ENCODE peak calls at places on chromosomes 4 and X, in six cellular contexts. H is HCT116, I is SK-N-SH, X is H1, N is K562, Y is endothelial cell of umbilical vein. J is an unnamed sample.

GRCh38 chr4:145956288-145956890 is 17.8 kb upstream of the ZNF827 start:
- DNase-seq in I (peak; percentile 43), H (no peak), X (no peak), N (peak; percentile 51), Y (peak; percentile 43), J (no peak)

GRCh38 chr4:71360844-71361243 is 22.0 kb downstream of the SLC4A4 start:
- DNase-seq in X (no peak), Y (no peak), H (no peak), N (no peak), I (no peak), J (no peak)

GRCh38 chr4:48906283-48907173 is at the start of gene OCIAD2:
- DNase-seq in H (peak; percentile 55), X (peak; percentile 59), I (peak; percentile 89), N (no peak), Y (peak; percentile 70), J (no peak)

GRCh38 chr4:70225824-70226223 is at the start of gene FDCSP:
- DNase-seq in Y (no peak), X (no peak), H (no peak), I (no peak), N (no peak), J (no peak)

GRCh38 chr4:79652232-79652631 is 244.2 kb upstream of the GK2 start:
- DNase-seq in N (no peak), X (no peak), H (no peak), Y (peak; percentile 89), I (no peak), J (no peak)

GRCh38 chr4:129641179-129641578 is 545.2 kb downstream of the C4orf33 start:
- DNase-seq in X (peak; percentile 23), Y (peak; percentile 80), H (peak; percentile 42), N (peak; percentile 30), I (peak; percentile 13), J (peak; percentile 12)

GRCh38 chr4:1169691-1170096 is 2.7 kb downstream of the SPON2 start:
- DNase-seq in Y (no peak), X (no peak), I (no peak), N (no peak), H (no peak), J (no peak)

GRCh38 chr4:3702551-3703221 is 63.5 kb upstream of the ADRA2C start:
- DNase-seq in N (no peak), Y (no peak), I (no peak), X (no peak), H (no peak), J (no peak)

GRCh38 chrX:23822397-23822796 is 39.4 kb downstream of the SAT1 start:
- DNase-seq in I (no peak), N (no peak), Y (no peak), X (no peak), H (no peak), J (no peak)

GRCh38 chr4:56466910-56467283 is 520 bp upstream of the SRP72 start:
- DNase-seq in I (peak; percentile 22), H (no peak), Y (no peak), N (peak; percentile 17), X (no peak), J (no peak)

GRCh38 chrX:16188687-16189086 is 21.4 kb downstream of the MAGEB17 start:
- DNase-seq in H (no peak), I (no peak), Y (peak; percentile 60), X (no peak), N (no peak), J (no peak)

GRCh38 chrX:7996414-7996813 is 69.2 kb upstream of the PNPLA4 start:
- DNase-seq in I (peak; percentile 30), N (peak; percentile 43), X (no peak), Y (peak; percentile 18), H (no peak), J (no peak)

GRCh38 chr4:19844436-19844835 is 407.3 kb upstream of the SLIT2 start:
- DNase-seq in N (no peak), I (no peak), H (no peak), Y (peak; percentile 46), X (no peak), J (no peak)

GRCh38 chr4:83890231-83890630 is 354.3 kb downstream of the GPAT3 start:
- DNase-seq in Y (no peak), X (no peak), N (no peak), I (no peak), H (no peak), J (no peak)

GRCh38 chr4:1226598-1226997 is 22.3 kb downstream of the CTBP1 start:
- DNase-seq in Y (no peak), X (no peak), N (no peak), H (no peak), I (no peak), J (no peak)

GRCh38 chr4:172997851-172998250 is 170.8 kb upstream of the GALNT7 start:
- DNase-seq in I (no peak), N (no peak), Y (no peak), H (no peak), X (no peak), J (no peak)

GRCh38 chr4:108783666-108784463 is 21.0 kb upstream of the ETNPPL start:
- DNase-seq in Y (peak; percentile 18), I (no peak), H (peak; percentile 12), X (no peak), N (peak; percentile 9), J (peak; percentile 12)

DNA sequence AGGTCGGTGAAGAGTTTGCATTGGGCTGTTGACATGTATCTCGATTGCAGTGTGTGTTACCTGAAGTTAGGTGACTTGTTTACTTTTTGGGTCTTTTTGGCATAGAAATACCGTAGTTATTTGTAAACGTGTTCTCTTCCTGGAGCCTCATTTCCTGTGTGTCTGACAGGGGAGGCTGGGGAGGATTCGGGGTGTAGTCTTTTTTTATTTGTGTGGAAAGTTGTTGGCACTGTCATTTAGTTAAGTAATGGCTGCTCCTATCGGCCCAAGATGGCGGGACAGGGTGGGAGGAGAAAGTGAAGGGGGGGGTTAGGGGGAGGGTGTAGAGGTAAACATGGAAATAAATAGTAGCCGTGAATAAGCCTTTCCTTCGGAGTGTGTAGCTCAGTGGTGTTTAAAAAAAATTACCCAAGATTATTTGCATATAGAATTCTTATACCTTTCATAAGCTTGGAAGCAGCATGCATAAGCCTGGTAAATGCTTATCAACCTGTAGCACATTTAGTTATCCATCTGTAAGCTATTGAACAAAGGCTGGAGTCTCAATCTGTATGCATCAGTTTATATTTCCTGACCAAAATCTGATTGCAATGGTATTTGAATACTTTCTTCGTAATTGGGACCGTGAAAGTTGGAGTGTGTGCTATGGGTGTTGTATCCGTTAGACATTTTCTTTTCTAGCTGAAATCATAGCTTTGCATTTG is 1.6 kb downstream of the KDM6A start:
- DNase-seq in X (no peak), Y (peak; percentile 57), H (no peak), I (peak; percentile 77), N (peak; percentile 75), J (no peak)
- H3K27ac ChIP-seq in X (peak overlapping the region; percentile 77), Y (peak overlapping the region; percentile 80), H (peak overlapping the region; percentile 84), I (peak overlapping the region; percentile 90), N (peak overlapping the region; percentile 93), J (peak overlapping the region; percentile 97)

DNA sequence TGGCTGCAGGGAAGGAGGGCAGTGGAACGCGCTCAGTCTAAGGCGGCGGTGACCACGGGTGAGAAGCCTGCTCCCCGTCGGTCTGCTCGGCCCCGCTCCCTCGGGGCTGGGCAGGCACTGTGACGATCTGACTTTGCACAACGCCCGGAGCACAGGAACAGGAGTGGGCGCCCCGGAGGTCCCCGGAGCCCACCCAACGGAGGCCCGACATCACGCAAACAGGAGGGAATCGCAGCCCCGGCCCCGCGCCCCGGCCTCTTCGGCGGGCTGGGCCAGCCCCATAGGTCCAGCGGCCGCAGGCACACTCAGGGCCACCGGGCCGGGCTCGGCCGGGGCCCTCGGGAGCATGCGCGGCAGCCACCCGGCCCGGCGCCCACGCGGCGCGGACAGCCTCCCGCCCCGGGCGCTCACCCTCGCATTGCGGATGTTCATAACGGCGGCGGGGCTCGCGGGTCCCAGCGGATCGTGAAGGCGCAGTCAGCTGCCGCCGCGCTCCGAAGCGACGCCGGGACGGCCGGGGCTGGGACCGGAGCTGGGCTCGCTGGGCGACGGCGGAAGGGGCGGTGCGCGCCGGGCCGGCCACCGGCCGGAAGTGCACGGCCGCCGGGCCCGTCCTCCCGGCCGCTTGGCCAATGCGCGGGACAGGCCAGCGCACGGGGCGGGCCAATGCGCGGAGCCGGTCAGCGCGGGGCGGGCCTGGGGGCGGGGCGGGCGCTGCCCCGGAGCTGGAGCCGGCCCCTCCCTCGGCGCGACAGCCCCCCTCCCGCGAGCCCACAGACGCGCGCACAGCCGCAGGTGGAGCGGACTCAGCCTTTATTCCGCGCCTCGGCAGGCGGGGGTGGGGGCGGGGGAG is at the start of gene NAA10:
- DNase-seq in I (peak; percentile 98), N (peak; percentile 87), X (no peak), H (no peak), Y (peak; percentile 62), J (no peak)
- TF ChIP-seq POLR2AphosphoS5 in I (peak; percentile 19), N (peak; percentile 29), X (no peak), H (peak; percentile 47), Y (peak; percentile 80), J (peak; percentile 22)

GRCh38 chr4:88382621-88383020 is 4.0 kb downstream of the HERC6 start:
- DNase-seq in N (no peak), I (no peak), X (no peak), Y (no peak), H (no peak), J (no peak)

DNA sequence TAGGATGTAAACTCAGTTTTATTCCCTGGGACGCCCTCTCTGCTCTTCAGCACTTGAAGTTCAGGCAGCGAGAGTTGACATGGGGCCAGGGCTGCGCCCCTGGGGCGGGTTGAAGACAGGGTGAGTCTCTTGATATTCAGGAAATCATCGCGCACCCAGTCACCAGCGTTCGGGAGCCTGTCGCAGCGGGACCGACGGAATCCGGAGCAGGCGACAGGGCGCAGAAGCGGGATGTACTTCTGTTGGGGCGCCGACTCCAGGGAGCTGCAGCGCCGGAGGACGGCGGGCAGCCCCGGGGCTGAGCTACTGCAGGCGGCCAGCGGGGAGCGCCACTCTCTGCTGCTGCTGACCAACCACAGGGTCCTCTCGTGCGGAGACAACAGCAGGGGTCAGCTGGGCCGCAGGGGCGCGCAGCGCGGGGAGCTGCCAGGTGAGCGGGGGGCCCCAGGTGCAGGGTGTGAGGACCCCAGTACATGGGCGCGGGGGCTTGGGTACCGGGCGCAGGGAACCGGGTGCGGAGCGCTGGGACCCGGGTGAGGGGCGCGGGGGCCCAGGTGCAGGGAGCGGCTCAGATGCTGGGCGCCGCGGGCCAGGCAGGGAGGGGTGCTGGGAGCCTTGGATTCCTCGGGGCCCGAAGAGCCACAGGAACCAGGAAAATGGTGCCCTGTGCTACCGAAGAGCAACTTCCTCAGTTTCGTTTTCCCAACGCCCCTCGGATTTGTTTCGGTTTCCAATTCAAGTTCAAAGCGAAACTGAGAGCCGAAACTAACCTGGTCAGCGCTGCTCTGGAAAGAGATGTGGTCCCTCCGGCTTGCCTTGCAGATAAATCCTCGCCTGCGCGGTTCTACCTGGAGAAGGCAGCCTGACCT is at the start of gene HERC6:
- DNase-seq in Y (peak; percentile 81), N (peak; percentile 55), H (peak; percentile 70), X (peak; percentile 51), I (peak; percentile 90), J (no peak)
- H3K9ac ChIP-seq in Y (peak within 1 kb of the TSS; percentile 69), N (peak within 1 kb of the TSS; percentile 89), H (peak within 1 kb of the TSS; percentile 72), X (peak within 1 kb of the TSS; percentile 62), I (peak within 1 kb of the TSS; percentile 71), J (peak within 1 kb of the TSS; percentile 53)

DNA sequence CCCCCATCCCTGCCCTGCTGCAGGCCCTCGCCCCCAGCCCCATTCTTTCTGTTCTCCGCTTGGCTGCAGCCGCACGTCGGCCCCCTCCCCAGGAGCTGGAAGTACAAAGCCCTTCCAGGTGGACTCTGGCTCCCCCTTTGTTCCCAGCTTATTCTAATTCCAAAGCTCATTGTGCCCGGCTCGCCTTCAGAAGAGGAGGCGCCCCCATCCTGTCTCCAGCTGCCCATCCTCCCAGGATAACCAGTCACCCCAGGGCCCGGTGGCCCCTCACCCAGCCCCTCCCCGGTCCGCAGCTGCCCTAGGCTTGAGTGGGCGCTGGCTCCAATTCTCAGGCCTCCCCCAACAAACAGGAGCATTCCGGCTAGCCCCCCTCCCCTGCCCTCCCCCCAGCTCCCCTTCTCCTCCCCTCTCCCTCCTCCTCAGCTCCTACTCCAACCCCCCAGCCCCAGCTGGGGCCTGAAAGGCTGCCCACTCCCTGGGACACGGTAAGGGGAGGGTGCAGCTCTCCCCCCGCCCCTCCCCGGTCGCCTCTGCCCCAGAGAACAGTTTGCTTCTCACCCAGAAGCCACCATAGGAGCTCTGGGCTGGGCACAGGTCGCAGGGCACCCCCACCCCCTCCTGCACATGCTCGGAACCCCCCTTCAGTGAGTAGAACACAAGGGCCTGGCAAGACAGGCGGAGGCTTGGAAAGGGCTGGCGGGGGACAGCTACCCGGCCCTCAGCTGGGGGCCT is 3.1 kb upstream of the SLC6A8 start:
- DNase-seq in I (no peak), Y (no peak), H (no peak), X (no peak), N (no peak), J (no peak)
- H3K27ac ChIP-seq in I (peak overlapping the region; percentile 43), Y (no peak overlapping the region), H (no peak overlapping the region), X (peak overlapping the region; percentile 73), N (no peak overlapping the region), J (no peak overlapping the region)